ENCODE peak calls at places on chromosomes 12 and 14, in seven cellular contexts. C is RWPE2, J is breast epithelium, O is ovary, G is WTC11, X is GM06990, M is kidney epithelial cell. R is an unnamed sample.

GRCh38 chr12:46390881-46391280 is 18.3 kb upstream of the SLC38A2 start:
- DNase-seq in C (no peak), J (no peak), O (no peak), G (no peak), X (peak), M (no peak), R (no peak)

GRCh38 chr14:71414631-71415403 is 507.6 kb downstream of the PCNX1 start:
- DNase-seq in C (no peak), J (no peak), O (no peak), G (no peak), X (no peak), M (no peak), R (no peak)

GRCh38 chr12:72570601-72571000 is 298.4 kb downstream of the TRHDE start:
- DNase-seq in C (no peak), J (no peak), O (no peak), G (peak), X (no peak), M (no peak), R (peak)

GRCh38 chr12:129927316-129927900 is 23.6 kb upstream of the TMEM132D start:
- DNase-seq in C (no peak), J (no peak), O (no peak), G (no peak), X (no peak), M (no peak), R (no peak)

GRCh38 chr14:77882098-77882497 is 82.2 kb downstream of the ADCK1 start:
- DNase-seq in C (no peak), J (no peak), O (no peak), G (no peak), X (no peak), M (peak), R (no peak)

GRCh38 chr12:32027684-32028355 is 68.6 kb downstream of the RESF1 start:
- DNase-seq in C (no peak), J (no peak), O (no peak), G (no peak), X (no peak), M (no peak), R (no peak)

GRCh38 chr14:32692441-32692840 is 246.2 kb upstream of the NPAS3 start:
- DNase-seq in C (no peak), J (no peak), O (no peak), G (no peak), X (no peak), M (no peak), R (no peak)

GRCh38 chr12:88957358-88957757 is 377.1 kb upstream of the KITLG start:
- DNase-seq in C (no peak), J (no peak), O (no peak), G (no peak), X (no peak), M (no peak), R (no peak)

GRCh38 chr12:72271741-72272661 is at the start of gene TRHDE:
- DNase-seq in C (no peak), J (no peak), O (peak), G (peak), X (peak), M (no peak), R (peak)

GRCh38 chr12:319116-319515 is 56.5 kb upstream of the SLC6A13 start:
- DNase-seq in C (no peak), J (no peak), O (no peak), G (no peak), X (no peak), M (no peak), R (no peak)

GRCh38 chr12:100254876-100255275 is 12.0 kb downstream of the DEPDC4 start:
- DNase-seq in C (no peak), J (no peak), O (no peak), G (no peak), X (no peak), M (no peak), R (no peak)

GRCh38 chr12:52319097-52319496 is 2.1 kb downstream of the KRT83 start:
- DNase-seq in C (no peak), J (no peak), O (no peak), G (peak), X (no peak), M (no peak), R (peak)

GRCh38 chr12:75308279-75308678 is 21.8 kb downstream of the CAPS2 start:
- DNase-seq in C (no peak), J (no peak), O (no peak), G (no peak), X (no peak), M (no peak), R (no peak)

GRCh38 chr14:35878272-35879140 is 52.4 kb downstream of the BRMS1L start:
- DNase-seq in C (no peak), J (no peak), O (no peak), G (no peak), X (no peak), M (peak), R (no peak)

GRCh38 chr12:19196959-19197630 is 67.6 kb downstream of the PLEKHA5 start:
- DNase-seq in C (no peak), J (no peak), O (no peak), G (no peak), X (no peak), M (no peak), R (no peak)

GRCh38 chr14:73719361-73719760 is 5.2 kb upstream of the PNMA1 start:
- DNase-seq in C (no peak), J (no peak), O (no peak), G (no peak), X (no peak), M (no peak), R (no peak)

GRCh38 chr14:81384900-81385299 is 15.2 kb downstream of the STON2 start:
- DNase-seq in C (no peak), J (no peak), O (no peak), G (no peak), X (no peak), M (peak), R (no peak)

GRCh38 chr12:95118138-95118787 is 44.8 kb upstream of the NR2C1 start:
- DNase-seq in C (no peak), J (no peak), O (no peak), G (no peak), X (no peak), M (peak), R (no peak)

GRCh38 chr12:123761841-123762714 is at the start of gene DNAH10:
- DNase-seq in C (no peak), J (no peak), O (peak), G (peak), X (peak), M (no peak), R (peak)

GRCh38 chr14:34078117-34078743 is 127.4 kb upstream of the EGLN3 start:
- DNase-seq in C (no peak), J (no peak), O (no peak), G (no peak), X (no peak), M (no peak), R (no peak)

GRCh38 chr12:89493650-89494302 is 30.8 kb downstream of the GALNT4 start:
- DNase-seq in C (no peak), J (no peak), O (no peak), G (no peak), X (no peak), M (no peak), R (no peak)

GRCh38 chr14:91375748-91376452 is 41.7 kb downstream of the CCDC88C start:
- DNase-seq in C (no peak), J (no peak), O (no peak), G (no peak), X (no peak), M (no peak), R (no peak)

GRCh38 chr12:21472197-21472596 is 29.2 kb downstream of the RECQL start:
- DNase-seq in C (no peak), J (no peak), O (no peak), G (no peak), X (no peak), M (no peak), R (no peak)

GRCh38 chr14:70555890-70556289 is 21.1 kb upstream of the ADAM20 start:
- DNase-seq in C (no peak), J (no peak), O (peak), G (peak), X (no peak), M (no peak), R (no peak)

GRCh38 chr12:12701457-12701856 is 5.5 kb upstream of the GPR19 start:
- DNase-seq in C (no peak), J (no peak), O (no peak), G (peak), X (no peak), M (no peak), R (no peak)

GRCh38 chr14:75783602-75784313 is 122.7 kb downstream of the TTLL5 start:
- DNase-seq in C (no peak), J (no peak), O (no peak), G (no peak), X (no peak), M (no peak), R (no peak)

GRCh38 chr14:34826661-34827060 is 48.5 kb downstream of the BAZ1A start:
- DNase-seq in C (no peak), J (no peak), O (no peak), G (no peak), X (no peak), M (no peak), R (no peak)

GRCh38 chr12:69059465-69060457 is 126.8 kb upstream of the CPM start:
- DNase-seq in C (no peak), J (no peak), O (no peak), G (no peak), X (no peak), M (peak), R (no peak)

GRCh38 chr14:103749860-103750259 is 34.2 kb downstream of the ZFYVE21 start:
- DNase-seq in C (no peak), J (no peak), O (no peak), G (no peak), X (no peak), M (no peak), R (no peak)
- TF ChIP-seq CTCF in C (peak), J (no peak), O (no peak), G (no peak), X (no peak), M (no peak), R (no peak)

DNA sequence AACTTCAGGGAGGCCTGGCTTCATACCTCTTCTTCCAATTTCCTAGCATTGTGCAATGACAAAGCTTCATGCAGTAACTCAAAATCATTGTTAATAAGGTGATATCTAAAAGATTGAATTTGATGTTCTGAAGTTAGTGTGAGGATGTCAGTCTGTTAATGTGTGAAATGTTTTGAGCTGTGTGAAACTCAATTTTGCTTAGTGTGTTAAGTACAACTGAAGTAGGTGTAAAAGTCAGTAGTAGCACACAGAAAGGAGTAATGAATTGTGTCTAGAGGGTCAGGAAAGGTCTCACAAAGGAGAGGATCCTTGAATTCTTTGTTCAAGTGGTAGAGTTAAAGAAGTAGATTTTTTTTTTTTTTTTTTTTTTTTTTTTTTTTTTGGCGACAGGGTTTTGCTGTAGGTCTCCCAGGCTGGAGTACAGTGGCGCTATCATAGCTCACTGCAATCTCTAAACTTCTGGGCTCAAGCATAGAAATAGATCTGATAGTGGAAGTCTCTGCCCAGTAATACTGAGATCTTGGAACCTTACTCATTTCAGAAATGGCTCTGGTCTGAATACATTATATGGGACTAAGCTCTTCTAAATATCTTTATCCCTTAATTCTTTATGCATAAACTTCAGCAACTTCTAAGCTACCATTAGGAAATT is 63.9 kb downstream of the FUT8 start:
- DNase-seq in C (no peak), J (no peak), O (no peak), G (no peak), X (peak), M (no peak), R (no peak)
- TF ChIP-seq CTCF in C (no peak), J (no peak), O (no peak), G (no peak), X (no peak), M (no peak), R (no peak)

GRCh38 chr14:102806447-102806846 is 29.2 kb downstream of the TRAF3 start:
- DNase-seq in C (no peak), J (no peak), O (no peak), G (no peak), X (no peak), M (no peak), R (no peak)

GRCh38 chr14:102810523-102810922 is 33.3 kb downstream of the TRAF3 start:
- DNase-seq in C (no peak), J (no peak), O (no peak), G (no peak), X (no peak), M (no peak), R (no peak)

GRCh38 chr14:102811254-102811963 is 34.2 kb downstream of the TRAF3 start:
- DNase-seq in C (no peak), J (no peak), O (no peak), G (no peak), X (no peak), M (no peak), R (no peak)

GRCh38 chr14:102811971-102812370 is 34.7 kb downstream of the TRAF3 start:
- DNase-seq in C (no peak), J (no peak), O (no peak), G (no peak), X (no peak), M (no peak), R (no peak)

GRCh38 chr14:102809870-102810269 is 32.6 kb downstream of the TRAF3 start:
- DNase-seq in C (no peak), J (no peak), O (no peak), G (no peak), X (no peak), M (no peak), R (no peak)
- TF ChIP-seq CTCF in C (no peak), J (no peak), O (no peak), G (no peak), X (no peak), M (no peak), R (no peak)

DNA sequence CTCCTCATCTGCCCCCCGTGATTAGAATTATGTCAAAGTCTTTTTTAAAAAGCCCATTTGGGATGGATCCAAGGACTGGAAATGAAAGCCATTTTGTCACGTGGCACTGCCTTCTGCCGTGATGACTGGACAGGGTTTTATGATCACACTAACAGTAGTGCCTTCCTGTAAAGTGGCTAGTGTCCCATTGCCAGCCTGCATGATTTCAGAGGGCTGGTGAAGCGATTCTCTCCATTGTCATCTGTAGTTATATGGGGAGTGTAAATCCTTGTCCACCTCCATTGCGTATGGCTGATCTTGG is 37.6 kb downstream of the CFAP251 start:
- DNase-seq in C (no peak), J (no peak), O (no peak), G (no peak), X (no peak), M (no peak), R (no peak)
- TF ChIP-seq CTCF in C (peak), J (no peak), O (no peak), G (no peak), X (no peak), M (no peak), R (no peak)

GRCh38 chr12:65922077-65922476 is 97.8 kb downstream of the HMGA2 start:
- DNase-seq in C (no peak), J (no peak), O (no peak), G (no peak), X (no peak), M (no peak), R (no peak)

GRCh38 chr12:65926119-65927004 is 102.1 kb downstream of the HMGA2 start:
- DNase-seq in C (no peak), J (no peak), O (no peak), G (no peak), X (no peak), M (no peak), R (no peak)

GRCh38 chr12:65925626-65926025 is 101.3 kb downstream of the HMGA2 start:
- DNase-seq in C (no peak), J (no peak), O (no peak), G (no peak), X (no peak), M (no peak), R (no peak)

GRCh38 chr12:65918057-65918456 is 93.8 kb downstream of the HMGA2 start:
- DNase-seq in C (no peak), J (no peak), O (no peak), G (no peak), X (peak), M (no peak), R (peak)

GRCh38 chr12:65923228-65923627 is 98.9 kb downstream of the HMGA2 start:
- DNase-seq in C (no peak), J (no peak), O (no peak), G (no peak), X (no peak), M (no peak), R (peak)
- TF ChIP-seq CTCF in C (no peak), J (no peak), O (no peak), G (no peak), X (peak), M (peak), R (peak)

GRCh38 chr14:22419620-22420019 is 169.4 kb downstream of the DAD1 start:
- DNase-seq in C (no peak), J (no peak), O (no peak), G (no peak), X (no peak), M (no peak), R (no peak)

GRCh38 chr14:22418631-22419030 is 170.4 kb downstream of the DAD1 start:
- DNase-seq in C (no peak), J (no peak), O (no peak), G (no peak), X (peak), M (no peak), R (peak)

GRCh38 chr14:22417914-22418313 is 171.1 kb downstream of the DAD1 start:
- DNase-seq in C (no peak), J (no peak), O (no peak), G (no peak), X (no peak), M (no peak), R (no peak)

GRCh38 chr14:22422238-22422637 is 166.8 kb downstream of the DAD1 start:
- DNase-seq in C (no peak), J (no peak), O (no peak), G (no peak), X (no peak), M (no peak), R (no peak)

GRCh38 chr14:22420598-22421186 is 168.3 kb downstream of the DAD1 start:
- DNase-seq in C (no peak), J (no peak), O (no peak), G (no peak), X (no peak), M (no peak), R (no peak)
- TF ChIP-seq CTCF in C (no peak), J (no peak), O (no peak), G (no peak), X (no peak), M (no peak), R (no peak)

DNA sequence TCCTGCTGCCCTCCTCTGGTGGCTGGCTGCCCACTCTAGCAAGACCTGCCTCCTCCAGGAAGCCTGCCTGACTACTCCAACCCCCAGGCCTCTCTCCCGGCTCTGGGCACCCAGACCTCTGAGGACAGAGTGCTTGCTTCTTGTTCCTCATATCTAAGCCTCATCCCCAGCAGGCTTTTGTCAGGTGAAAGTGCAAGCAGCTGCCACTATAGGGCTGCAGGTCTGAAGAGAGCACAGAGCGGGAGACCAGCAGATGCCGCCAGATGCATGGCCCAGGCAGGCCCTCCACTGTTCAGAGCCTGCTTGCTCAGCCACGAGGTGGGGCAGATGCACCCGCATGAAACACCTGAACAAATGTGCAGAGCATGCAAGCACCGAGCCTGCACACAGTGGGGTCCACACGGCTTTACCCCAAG is 73.0 kb downstream of the SERPINA3 start:
- DNase-seq in C (peak), J (no peak), O (no peak), G (no peak), X (no peak), M (no peak), R (no peak)
- TF ChIP-seq CTCF in C (peak), J (no peak), O (no peak), G (no peak), X (no peak), M (no peak), R (no peak)

GRCh38 chr12:107267604-107268003 is 174.3 kb upstream of the CRY1 start:
- DNase-seq in C (no peak), J (no peak), O (no peak), G (no peak), X (no peak), M (no peak), R (no peak)

GRCh38 chr12:107275530-107275929 is 182.2 kb upstream of the CRY1 start:
- DNase-seq in C (no peak), J (no peak), O (no peak), G (no peak), X (no peak), M (no peak), R (no peak)

DNA sequence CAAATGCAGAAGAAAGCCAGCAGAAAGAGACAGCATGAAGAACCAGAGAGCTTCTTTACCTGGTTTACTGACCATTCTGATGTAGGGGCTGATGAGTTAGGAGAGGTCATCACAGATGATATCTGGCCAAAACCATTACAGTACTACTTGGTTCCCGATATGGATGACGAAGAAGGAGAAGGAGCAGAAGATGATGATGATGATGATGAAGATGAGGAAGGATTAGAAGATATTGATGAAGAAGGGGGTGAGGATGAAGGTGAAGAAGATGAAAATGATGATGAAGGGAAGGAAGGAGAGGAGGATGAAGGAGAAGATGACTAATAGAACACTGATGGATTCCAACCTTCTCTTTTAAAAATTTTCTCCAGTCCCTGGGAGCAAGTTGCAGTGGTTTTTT is 178.2 kb upstream of the CRY1 start:
- DNase-seq in C (no peak), J (no peak), O (no peak), G (no peak), X (no peak), M (no peak), R (no peak)
- TF ChIP-seq CTCF in C (no peak), J (no peak), O (no peak), G (no peak), X (no peak), M (no peak), R (no peak)

DNA sequence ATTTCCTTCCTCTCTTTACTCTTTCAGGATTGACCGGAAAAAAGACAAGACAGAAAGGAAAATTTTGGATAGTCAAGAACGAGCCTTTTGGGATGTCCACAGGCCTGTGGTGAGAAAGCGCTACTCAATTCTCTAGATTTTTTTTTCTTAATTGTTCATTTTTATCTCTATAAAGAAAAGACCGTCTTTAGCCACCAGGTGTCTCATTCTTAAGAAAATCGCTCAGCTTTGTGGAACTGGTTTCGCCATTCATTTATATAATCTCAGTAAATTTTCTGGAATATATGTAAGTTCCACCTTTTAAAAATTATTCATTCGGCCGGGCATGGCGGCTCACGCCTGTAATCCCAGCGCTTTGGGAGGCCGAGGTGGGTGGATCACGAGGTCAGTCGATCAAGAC is 421.1 kb downstream of the DPF3 start:
- DNase-seq in C (no peak), J (no peak), O (no peak), G (no peak), X (no peak), M (no peak), R (no peak)
- TF ChIP-seq CTCF in C (peak), J (no peak), O (no peak), G (no peak), X (no peak), M (no peak), R (no peak)

R was measured in GM20000.